ENCODE peak calls at places on chromosomes 12 and 14, in seven cellular contexts. One of them, this sample, is unnamed.

GRCh38 chr14:78863143-78863542 is 693.0 kb downstream of the NRXN3 start:
- DNase-seq in esophagus squamous epithelium: no peak
- DNase-seq in mammary epithelial cell: peak; percentile 25
- DNase-seq in GM20000: peak; percentile 14
- DNase-seq in WTC11: peak; percentile 65
- DNase-seq in cardiac muscle cell: peak; percentile 81
- DNase-seq in psoas muscle: no peak
- DNase-seq in this sample: peak; percentile 15

GRCh38 chr14:102371361-102371760 is 8.6 kb downstream of the TECPR2 start:
- DNase-seq in esophagus squamous epithelium: no peak
- DNase-seq in mammary epithelial cell: no peak
- DNase-seq in GM20000: no peak
- DNase-seq in WTC11: no peak
- DNase-seq in cardiac muscle cell: no peak
- DNase-seq in psoas muscle: no peak
- DNase-seq in this sample: no peak

GRCh38 chr14:106083082-106083481 is 556.7 kb downstream of the TMEM121 start:
- DNase-seq in esophagus squamous epithelium: no peak
- DNase-seq in mammary epithelial cell: peak; percentile 21
- DNase-seq in GM20000: no peak
- DNase-seq in WTC11: no peak
- DNase-seq in cardiac muscle cell: no peak
- DNase-seq in psoas muscle: no peak
- DNase-seq in this sample: no peak

GRCh38 chr12:88035271-88035906 is 6.2 kb upstream of the C12orf50 start:
- DNase-seq in esophagus squamous epithelium: peak; percentile 50
- DNase-seq in mammary epithelial cell: peak; percentile 80
- DNase-seq in GM20000: peak; percentile 88
- DNase-seq in WTC11: peak; percentile 86
- DNase-seq in cardiac muscle cell: peak; percentile 94
- DNase-seq in psoas muscle: peak; percentile 93
- DNase-seq in this sample: peak; percentile 90

GRCh38 chr12:110179291-110179690 is 55.1 kb downstream of the IFT81 start:
- DNase-seq in esophagus squamous epithelium: no peak
- DNase-seq in mammary epithelial cell: peak; percentile 71
- DNase-seq in GM20000: no peak
- DNase-seq in WTC11: no peak
- DNase-seq in cardiac muscle cell: no peak
- DNase-seq in psoas muscle: no peak
- DNase-seq in this sample: no peak

GRCh38 chr12:47214771-47215170 is 135.0 kb upstream of the AMIGO2 start:
- DNase-seq in esophagus squamous epithelium: no peak
- DNase-seq in mammary epithelial cell: no peak
- DNase-seq in GM20000: no peak
- DNase-seq in WTC11: no peak
- DNase-seq in cardiac muscle cell: no peak
- DNase-seq in psoas muscle: no peak
- DNase-seq in this sample: no peak

GRCh38 chr14:57380935-57381334 is 9.5 kb upstream of the NAA30 start:
- DNase-seq in esophagus squamous epithelium: no peak
- DNase-seq in mammary epithelial cell: no peak
- DNase-seq in GM20000: no peak
- DNase-seq in WTC11: no peak
- DNase-seq in cardiac muscle cell: no peak
- DNase-seq in psoas muscle: no peak
- DNase-seq in this sample: no peak

GRCh38 chr14:90924618-90925345 is 108.6 kb upstream of the TTC7B start:
- DNase-seq in esophagus squamous epithelium: no peak
- DNase-seq in mammary epithelial cell: peak; percentile 23
- DNase-seq in GM20000: no peak
- DNase-seq in WTC11: no peak
- DNase-seq in cardiac muscle cell: no peak
- DNase-seq in psoas muscle: no peak
- DNase-seq in this sample: no peak

DNA sequence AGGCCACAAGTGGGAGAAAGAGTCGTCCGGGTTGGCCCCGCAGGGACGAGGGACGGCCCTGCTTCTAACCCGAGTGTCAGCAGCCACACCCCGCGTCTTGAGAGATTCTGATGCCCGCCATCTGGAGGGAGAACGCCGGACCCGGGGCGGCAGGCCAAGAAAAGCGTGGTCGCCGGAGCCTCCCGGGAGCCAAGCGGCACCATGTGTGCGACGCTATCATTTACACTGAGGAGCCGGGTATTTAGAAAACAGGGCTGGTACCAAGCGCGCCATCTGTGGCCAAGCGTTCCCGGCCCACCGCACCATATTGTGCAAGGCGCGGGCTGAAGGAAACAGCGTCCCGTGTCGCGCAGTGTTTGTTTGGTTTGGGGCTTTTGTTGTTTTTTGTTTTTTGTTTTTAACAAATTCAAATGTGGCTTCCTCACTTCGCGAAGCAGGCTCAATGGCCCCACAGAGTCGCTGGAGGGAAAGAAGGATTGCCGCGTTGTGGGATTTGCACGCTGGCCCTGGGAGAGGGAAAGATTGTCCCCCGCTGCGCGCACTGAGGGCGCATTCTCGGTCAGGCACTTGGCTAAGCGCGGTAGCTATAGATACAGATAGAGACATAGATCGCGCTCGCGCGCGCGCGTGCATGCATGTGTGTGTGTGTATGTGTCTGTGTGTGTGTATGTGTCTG is 153.8 kb downstream of the BCL11B start:
- DNase-seq in esophagus squamous epithelium: no peak
- DNase-seq in mammary epithelial cell: no peak
- DNase-seq in GM20000: no peak
- DNase-seq in WTC11: peak; percentile 63
- DNase-seq in cardiac muscle cell: peak; percentile 36
- DNase-seq in psoas muscle: no peak
- DNase-seq in this sample: no peak
- TF ChIP-seq CTCF in esophagus squamous epithelium: no peak
- TF ChIP-seq CTCF in mammary epithelial cell: no peak
- TF ChIP-seq CTCF in GM20000: no peak
- TF ChIP-seq CTCF in WTC11: no peak
- TF ChIP-seq CTCF in cardiac muscle cell: no peak
- TF ChIP-seq CTCF in psoas muscle: no peak
- TF ChIP-seq CTCF in this sample: no peak

GRCh38 chr12:9961106-9961505 is 10.1 kb upstream of the CLEC12A start:
- DNase-seq in esophagus squamous epithelium: no peak
- DNase-seq in mammary epithelial cell: no peak
- DNase-seq in GM20000: no peak
- DNase-seq in WTC11: no peak
- DNase-seq in cardiac muscle cell: no peak
- DNase-seq in psoas muscle: no peak
- DNase-seq in this sample: no peak
- TF ChIP-seq CTCF in esophagus squamous epithelium: no peak
- TF ChIP-seq CTCF in mammary epithelial cell: no peak
- TF ChIP-seq CTCF in GM20000: no peak
- TF ChIP-seq CTCF in WTC11: no peak
- TF ChIP-seq CTCF in cardiac muscle cell: no peak
- TF ChIP-seq CTCF in psoas muscle: no peak
- TF ChIP-seq CTCF in this sample: no peak

GRCh38 chr12:59695379-59695778 is 99.5 kb downstream of the SLC16A7 start:
- DNase-seq in esophagus squamous epithelium: no peak
- DNase-seq in mammary epithelial cell: peak; percentile 66
- DNase-seq in GM20000: no peak
- DNase-seq in WTC11: no peak
- DNase-seq in cardiac muscle cell: no peak
- DNase-seq in psoas muscle: no peak
- DNase-seq in this sample: no peak
- TF ChIP-seq CTCF in esophagus squamous epithelium: no peak
- TF ChIP-seq CTCF in mammary epithelial cell: no peak
- TF ChIP-seq CTCF in GM20000: no peak
- TF ChIP-seq CTCF in WTC11: no peak
- TF ChIP-seq CTCF in cardiac muscle cell: no peak
- TF ChIP-seq CTCF in psoas muscle: no peak
- TF ChIP-seq CTCF in this sample: no peak

GRCh38 chr14:50943943-50944646 is at the start of gene PYGL:
- DNase-seq in esophagus squamous epithelium: no peak
- DNase-seq in mammary epithelial cell: peak; percentile 75
- DNase-seq in GM20000: peak; percentile 82
- DNase-seq in WTC11: peak; percentile 78
- DNase-seq in cardiac muscle cell: peak; percentile 85
- DNase-seq in psoas muscle: peak; percentile 82
- DNase-seq in this sample: peak; percentile 62
- TF ChIP-seq CTCF in esophagus squamous epithelium: no peak
- TF ChIP-seq CTCF in mammary epithelial cell: no peak
- TF ChIP-seq CTCF in GM20000: no peak
- TF ChIP-seq CTCF in WTC11: no peak
- TF ChIP-seq CTCF in cardiac muscle cell: peak; percentile 3
- TF ChIP-seq CTCF in psoas muscle: no peak
- TF ChIP-seq CTCF in this sample: no peak